ENCODE peak calls at places on chromosomes 4 and X, in four cellular contexts. One of them, this sample, is unnamed.

GRCh38 chrX:275476-275966 is 5.7 kb upstream of the PLCXD1 start:
- DNase-seq in left lung: no peak
- DNase-seq in uterus: no peak
- DNase-seq in pancreas: no peak
- DNase-seq in this sample: no peak

GRCh38 chr4:131426023-131426758 is 1722.9 kb upstream of the PCDH10 start:
- DNase-seq in left lung: no peak
- DNase-seq in uterus: no peak
- DNase-seq in pancreas: no peak
- DNase-seq in this sample: no peak

GRCh38 chrX:123860506-123860840 is 620 bp downstream of the XIAP start:
- DNase-seq in left lung: no peak
- DNase-seq in uterus: no peak
- DNase-seq in pancreas: no peak
- DNase-seq in this sample: no peak

GRCh38 chr4:122458625-122459024 is 2.1 kb upstream of the IL2 start:
- DNase-seq in left lung: no peak
- DNase-seq in uterus: no peak
- DNase-seq in pancreas: no peak
- DNase-seq in this sample: peak

GRCh38 chrX:148135738-148136137 is 154.6 kb downstream of the FMR1NB start:
- DNase-seq in left lung: no peak
- DNase-seq in uterus: no peak
- DNase-seq in pancreas: no peak
- DNase-seq in this sample: peak

GRCh38 chr4:151055539-151055938 is 40.5 kb upstream of the LRBA start:
- DNase-seq in left lung: no peak
- DNase-seq in uterus: no peak
- DNase-seq in pancreas: no peak
- DNase-seq in this sample: no peak

GRCh38 chr4:120009731-120010130 is 56.9 kb downstream of the MAD2L1 start:
- DNase-seq in left lung: no peak
- DNase-seq in uterus: no peak
- DNase-seq in pancreas: no peak
- DNase-seq in this sample: peak

GRCh38 chr4:163493643-163494359 is 689 bp upstream of the TMA16 start:
- DNase-seq in left lung: no peak
- DNase-seq in uterus: no peak
- DNase-seq in pancreas: no peak
- DNase-seq in this sample: peak

GRCh38 chr4:99205104-99205979 is 13.7 kb downstream of the ADH6 start:
- DNase-seq in left lung: no peak
- DNase-seq in uterus: peak
- DNase-seq in pancreas: no peak
- DNase-seq in this sample: peak

GRCh38 chrX:134734343-134735001 is 76.2 kb upstream of the PLAC1 start:
- DNase-seq in left lung: no peak
- DNase-seq in uterus: peak
- DNase-seq in pancreas: no peak
- DNase-seq in this sample: no peak

DNA sequence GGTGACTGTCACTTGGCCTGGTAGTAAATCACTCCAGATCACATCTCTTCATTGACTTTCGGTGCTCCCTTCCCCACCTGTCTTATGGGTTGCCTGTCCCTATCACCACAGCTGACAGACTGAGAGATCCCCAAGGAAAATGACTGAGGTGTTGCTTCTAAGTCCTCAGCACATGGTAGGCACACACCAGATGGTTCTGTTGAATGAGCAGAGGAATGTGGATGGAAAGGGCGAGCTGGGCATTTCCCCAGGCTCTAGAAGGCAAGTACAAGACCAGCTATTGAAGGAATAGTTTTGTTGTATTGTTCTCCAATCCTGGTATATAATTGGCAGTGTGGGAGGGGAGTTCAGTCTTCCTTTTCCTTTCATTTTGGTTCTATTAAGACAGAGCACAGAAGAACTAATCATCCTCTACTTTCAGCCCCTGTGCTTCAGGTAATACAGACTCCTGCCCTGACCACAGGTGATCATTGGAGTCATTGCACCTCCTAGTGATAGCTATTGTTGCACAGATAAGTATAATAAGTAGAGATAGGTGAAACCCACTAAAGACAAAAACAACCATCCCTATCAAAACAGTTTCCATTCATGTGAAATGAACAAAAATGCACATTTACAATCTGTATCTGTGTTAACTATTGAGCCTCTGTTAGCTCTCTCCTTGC is 158.6 kb downstream of the TRAM1L1 start:
- DNase-seq in left lung: no peak
- DNase-seq in uterus: no peak
- DNase-seq in pancreas: no peak
- DNase-seq in this sample: no peak
- TF ChIP-seq CTCF in left lung: no peak
- TF ChIP-seq CTCF in uterus: no peak
- TF ChIP-seq CTCF in pancreas: no peak
- TF ChIP-seq CTCF in this sample: no peak

DNA sequence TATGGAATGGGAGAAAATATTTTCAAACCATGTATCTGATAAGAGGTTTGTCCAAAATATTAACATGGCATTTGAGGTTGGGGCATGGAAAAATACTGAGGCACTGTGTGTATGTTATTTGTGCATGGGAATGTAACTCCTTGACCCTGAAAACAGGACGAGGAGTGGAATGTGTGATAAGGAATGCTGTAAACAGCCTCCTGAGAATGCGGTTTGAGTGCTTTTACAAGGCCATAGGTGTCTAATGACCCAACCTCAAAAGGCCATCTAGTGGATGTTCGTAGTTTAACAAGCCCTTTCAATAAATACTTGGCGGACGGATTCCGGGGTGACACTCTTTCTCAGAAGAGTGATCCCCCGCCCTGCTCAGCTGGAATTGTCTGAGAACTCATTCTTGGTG is 162.9 kb upstream of the USP9X start:
- DNase-seq in left lung: no peak
- DNase-seq in uterus: no peak
- DNase-seq in pancreas: no peak
- DNase-seq in this sample: peak
- TF ChIP-seq CTCF in left lung: peak
- TF ChIP-seq CTCF in uterus: no peak
- TF ChIP-seq CTCF in pancreas: no peak
- TF ChIP-seq CTCF in this sample: peak

DNA sequence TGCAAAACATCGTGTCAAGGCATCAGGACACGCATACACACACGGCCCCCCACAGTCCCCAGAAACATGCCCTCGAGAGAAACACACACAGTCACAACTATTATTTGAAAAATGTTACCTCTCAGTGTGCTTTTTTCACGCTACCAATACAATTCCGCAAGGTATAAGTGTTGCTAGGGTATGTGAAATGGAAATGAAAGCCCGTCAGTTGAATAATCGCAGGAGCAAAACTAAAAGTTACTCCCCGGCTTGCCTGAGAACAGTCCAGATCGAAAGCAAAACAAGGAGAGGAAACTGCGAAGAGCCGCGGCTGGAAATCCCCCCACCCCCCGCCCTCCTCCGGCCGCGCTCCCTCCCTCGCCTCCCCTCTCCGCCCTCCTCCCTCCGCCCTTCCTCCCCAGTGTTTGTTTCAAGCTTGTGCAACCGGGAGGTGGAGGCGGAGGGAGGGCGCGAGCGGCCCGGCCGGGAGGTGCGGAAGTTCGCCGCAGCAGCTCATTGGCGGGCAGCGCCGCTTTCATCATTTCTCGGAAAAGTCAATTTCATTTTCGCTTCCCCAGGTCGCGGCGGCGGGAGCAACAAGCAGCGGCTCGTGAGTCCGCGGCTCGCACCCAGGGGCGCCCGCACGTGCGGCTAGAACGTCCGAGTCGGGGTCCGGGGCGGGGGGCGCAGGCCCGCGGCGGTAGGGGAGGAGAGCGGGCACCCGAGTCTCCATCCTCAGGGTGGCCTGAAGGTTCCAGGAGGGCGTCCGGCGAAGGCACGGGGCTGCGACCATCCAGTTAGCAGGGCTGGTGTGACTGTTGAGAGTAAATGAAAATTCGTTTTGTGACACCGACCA is at the start of gene IRF2:
- DNase-seq in left lung: peak
- DNase-seq in uterus: peak
- DNase-seq in pancreas: peak
- DNase-seq in this sample: peak
- TF ChIP-seq CTCF in left lung: peak
- TF ChIP-seq CTCF in uterus: no peak
- TF ChIP-seq CTCF in pancreas: no peak
- TF ChIP-seq CTCF in this sample: no peak

DNA sequence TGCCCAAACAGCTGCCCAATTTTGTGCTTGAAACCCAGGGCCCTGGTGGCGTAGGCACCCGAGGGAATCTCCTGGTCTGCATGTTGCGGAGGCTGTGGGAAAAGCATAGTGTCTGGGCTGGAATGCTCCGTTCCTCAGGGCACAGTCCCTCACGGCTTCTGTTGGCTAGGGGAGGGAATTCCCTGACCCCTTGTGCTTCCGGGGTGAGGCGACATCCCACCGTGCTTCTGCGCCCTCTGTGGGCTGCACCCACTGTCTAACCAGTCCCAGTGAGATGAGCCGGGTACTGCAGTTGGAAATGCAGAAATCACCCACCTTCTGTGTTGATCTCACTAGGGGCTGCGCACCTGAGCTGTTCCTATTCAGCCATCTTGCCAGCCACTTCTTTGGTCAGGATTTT is 399.4 kb upstream of the FTHL17 start:
- DNase-seq in left lung: no peak
- DNase-seq in uterus: no peak
- DNase-seq in pancreas: no peak
- DNase-seq in this sample: no peak
- TF ChIP-seq CTCF in left lung: no peak
- TF ChIP-seq CTCF in uterus: no peak
- TF ChIP-seq CTCF in pancreas: no peak
- TF ChIP-seq CTCF in this sample: no peak

DNA sequence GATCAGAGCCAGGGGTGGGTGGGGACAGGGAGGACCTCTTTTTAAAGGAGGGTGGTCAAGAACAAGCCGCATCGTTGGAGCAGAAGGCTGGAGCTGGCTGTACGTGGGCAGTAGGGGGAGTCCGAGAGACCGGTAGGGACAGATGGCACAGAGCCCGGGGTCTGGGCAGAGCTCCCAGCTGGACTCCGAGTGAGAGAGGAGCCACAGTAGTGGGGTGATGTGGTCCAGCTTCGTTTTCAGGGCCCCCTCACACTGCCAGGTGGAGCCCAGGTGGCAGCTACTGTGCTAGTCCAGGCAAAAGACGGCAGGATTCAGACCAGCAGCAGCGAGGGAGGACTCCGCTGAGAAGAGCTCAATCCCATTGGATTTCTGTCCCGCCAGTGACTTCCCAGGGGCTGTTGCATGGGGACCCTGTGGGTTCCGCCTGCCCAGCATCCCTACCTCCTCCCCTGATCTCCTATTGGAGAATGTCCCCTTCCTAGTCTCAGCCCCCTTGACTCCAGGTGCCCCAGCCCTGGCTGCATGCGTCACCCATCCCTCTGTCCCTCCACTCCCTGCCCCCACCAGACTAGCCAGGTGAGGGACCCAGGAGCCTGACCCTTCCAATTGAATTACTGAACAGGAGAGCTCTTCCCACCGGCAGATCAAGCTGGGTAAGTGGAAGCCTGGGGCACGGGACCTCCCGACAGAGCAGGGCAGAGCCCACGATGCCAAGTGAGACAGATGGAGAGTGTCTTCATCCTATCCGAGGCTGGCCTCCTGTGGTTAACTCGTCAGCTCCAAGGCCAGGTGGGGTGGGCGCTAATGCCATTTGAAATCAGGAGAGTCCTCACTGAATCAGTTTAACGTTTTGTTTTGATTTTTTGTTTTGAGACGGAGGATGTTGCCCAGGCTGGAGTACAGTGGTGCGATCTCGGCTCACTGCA is 2.9 kb downstream of the ARHGAP4 start:
- DNase-seq in left lung: peak
- DNase-seq in uterus: peak
- DNase-seq in pancreas: peak
- DNase-seq in this sample: peak
- TF ChIP-seq CTCF in left lung: no peak
- TF ChIP-seq CTCF in uterus: peak
- TF ChIP-seq CTCF in pancreas: peak
- TF ChIP-seq CTCF in this sample: peak

GRCh38 chr4:86894465-86894864 is 2.2 kb upstream of the C4orf36 start:
- DNase-seq in left lung: no peak
- DNase-seq in uterus: no peak
- DNase-seq in pancreas: no peak
- DNase-seq in this sample: peak

GRCh38 chr4:86896596-86896995 is 4.4 kb upstream of the C4orf36 start:
- DNase-seq in left lung: no peak
- DNase-seq in uterus: no peak
- DNase-seq in pancreas: no peak
- DNase-seq in this sample: no peak

GRCh38 chr4:86895692-86896488 is 3.7 kb upstream of the C4orf36 start:
- DNase-seq in left lung: no peak
- DNase-seq in uterus: no peak
- DNase-seq in pancreas: no peak
- DNase-seq in this sample: peak

GRCh38 chr4:86901864-86902263 is 9.6 kb upstream of the C4orf36 start:
- DNase-seq in left lung: no peak
- DNase-seq in uterus: no peak
- DNase-seq in pancreas: no peak
- DNase-seq in this sample: no peak

GRCh38 chr4:86898562-86898961 is 6.3 kb upstream of the C4orf36 start:
- DNase-seq in left lung: no peak
- DNase-seq in uterus: no peak
- DNase-seq in pancreas: no peak
- DNase-seq in this sample: peak
- TF ChIP-seq CTCF in left lung: no peak
- TF ChIP-seq CTCF in uterus: no peak
- TF ChIP-seq CTCF in pancreas: no peak
- TF ChIP-seq CTCF in this sample: peak